ENCODE peak calls at places on chromosome 7, in six cellular contexts. One of them, this sample, is unnamed. For H3K27me3, the result is how much of the 10 kb centered on the place peaks cover.

GRCh38 chr7:50626971-50627370 is 61.8 kb upstream of the DDC start:
- DNase-seq in Peyer's patch: no peak
- DNase-seq in upper lobe of right lung: no peak
- DNase-seq in astrocyte: no peak
- DNase-seq in heart right ventricle: no peak
- DNase-seq in uterus: no peak
- DNase-seq in this sample: no peak

GRCh38 chr7:1331576-1332467 is 99.2 kb downstream of the UNCX start:
- DNase-seq in astrocyte: no peak
- DNase-seq in heart right ventricle: no peak
- DNase-seq in upper lobe of right lung: no peak
- DNase-seq in Peyer's patch: no peak
- DNase-seq in uterus: no peak
- DNase-seq in this sample: no peak

GRCh38 chr7:101537205-101537604 is 91.9 kb downstream of the MYL10 start:
- DNase-seq in heart right ventricle: no peak
- DNase-seq in astrocyte: no peak
- DNase-seq in upper lobe of right lung: no peak
- DNase-seq in uterus: no peak
- DNase-seq in Peyer's patch: no peak
- DNase-seq in this sample: no peak

GRCh38 chr7:67937717-67938191 is 941.1 kb downstream of the TYW1 start:
- DNase-seq in heart right ventricle: no peak
- DNase-seq in uterus: no peak
- DNase-seq in astrocyte: peak
- DNase-seq in upper lobe of right lung: no peak
- DNase-seq in Peyer's patch: no peak
- DNase-seq in this sample: no peak

GRCh38 chr7:22469371-22470143 is 30.4 kb downstream of the STEAP1B start:
- DNase-seq in Peyer's patch: no peak
- DNase-seq in heart right ventricle: no peak
- DNase-seq in upper lobe of right lung: no peak
- DNase-seq in astrocyte: no peak
- DNase-seq in uterus: no peak
- DNase-seq in this sample: no peak

GRCh38 chr7:55109384-55110167 is 90.8 kb downstream of the EGFR start:
- DNase-seq in heart right ventricle: no peak
- DNase-seq in uterus: no peak
- DNase-seq in astrocyte: peak
- DNase-seq in Peyer's patch: no peak
- DNase-seq in upper lobe of right lung: no peak
- DNase-seq in this sample: no peak

GRCh38 chr7:156532016-156532602 is 108.5 kb upstream of the RNF32 start:
- DNase-seq in uterus: no peak
- DNase-seq in heart right ventricle: no peak
- DNase-seq in Peyer's patch: no peak
- DNase-seq in astrocyte: no peak
- DNase-seq in upper lobe of right lung: no peak
- DNase-seq in this sample: no peak

GRCh38 chr7:29552392-29552791 is 11.2 kb upstream of the PRR15 start:
- DNase-seq in heart right ventricle: no peak
- DNase-seq in astrocyte: no peak
- DNase-seq in Peyer's patch: no peak
- DNase-seq in upper lobe of right lung: no peak
- DNase-seq in uterus: no peak
- DNase-seq in this sample: no peak

GRCh38 chr7:157690058-157690832 is 353.4 kb downstream of the DNAJB6 start:
- DNase-seq in heart right ventricle: no peak
- DNase-seq in astrocyte: peak
- DNase-seq in upper lobe of right lung: peak
- DNase-seq in Peyer's patch: no peak
- DNase-seq in uterus: no peak
- DNase-seq in this sample: no peak

GRCh38 chr7:6268023-6268908 is 4.2 kb downstream of the CYTH3 start:
- DNase-seq in Peyer's patch: no peak
- DNase-seq in uterus: no peak
- DNase-seq in upper lobe of right lung: no peak
- DNase-seq in heart right ventricle: no peak
- DNase-seq in astrocyte: no peak
- DNase-seq in this sample: no peak

GRCh38 chr7:13262929-13263530 is 575.6 kb downstream of the ARL4A start:
- DNase-seq in heart right ventricle: no peak
- DNase-seq in astrocyte: peak
- DNase-seq in uterus: no peak
- DNase-seq in upper lobe of right lung: no peak
- DNase-seq in Peyer's patch: no peak
- DNase-seq in this sample: no peak

GRCh38 chr7:140316165-140316661 is 82.1 kb downstream of the SLC37A3 start:
- DNase-seq in uterus: peak
- DNase-seq in upper lobe of right lung: peak
- DNase-seq in heart right ventricle: peak
- DNase-seq in Peyer's patch: no peak
- DNase-seq in astrocyte: peak
- DNase-seq in this sample: peak

GRCh38 chr7:112994666-112995065 is 92.0 kb downstream of the GPR85 start:
- DNase-seq in Peyer's patch: no peak
- DNase-seq in upper lobe of right lung: no peak
- DNase-seq in heart right ventricle: no peak
- DNase-seq in astrocyte: peak
- DNase-seq in uterus: no peak
- DNase-seq in this sample: no peak

GRCh38 chr7:88328787-88329186 is 22.1 kb upstream of the STEAP4 start:
- DNase-seq in uterus: no peak
- DNase-seq in Peyer's patch: no peak
- DNase-seq in upper lobe of right lung: no peak
- DNase-seq in heart right ventricle: no peak
- DNase-seq in astrocyte: no peak
- DNase-seq in this sample: no peak

GRCh38 chr7:158355456-158356065 is 232.1 kb downstream of the PTPRN2 start:
- DNase-seq in uterus: peak
- DNase-seq in heart right ventricle: no peak
- DNase-seq in Peyer's patch: no peak
- DNase-seq in upper lobe of right lung: no peak
- DNase-seq in astrocyte: no peak
- DNase-seq in this sample: no peak

GRCh38 chr7:14720792-14721191 is 181.8 kb downstream of the DGKB start:
- DNase-seq in uterus: peak
- DNase-seq in heart right ventricle: no peak
- DNase-seq in Peyer's patch: no peak
- DNase-seq in astrocyte: no peak
- DNase-seq in upper lobe of right lung: no peak
- DNase-seq in this sample: no peak

DNA sequence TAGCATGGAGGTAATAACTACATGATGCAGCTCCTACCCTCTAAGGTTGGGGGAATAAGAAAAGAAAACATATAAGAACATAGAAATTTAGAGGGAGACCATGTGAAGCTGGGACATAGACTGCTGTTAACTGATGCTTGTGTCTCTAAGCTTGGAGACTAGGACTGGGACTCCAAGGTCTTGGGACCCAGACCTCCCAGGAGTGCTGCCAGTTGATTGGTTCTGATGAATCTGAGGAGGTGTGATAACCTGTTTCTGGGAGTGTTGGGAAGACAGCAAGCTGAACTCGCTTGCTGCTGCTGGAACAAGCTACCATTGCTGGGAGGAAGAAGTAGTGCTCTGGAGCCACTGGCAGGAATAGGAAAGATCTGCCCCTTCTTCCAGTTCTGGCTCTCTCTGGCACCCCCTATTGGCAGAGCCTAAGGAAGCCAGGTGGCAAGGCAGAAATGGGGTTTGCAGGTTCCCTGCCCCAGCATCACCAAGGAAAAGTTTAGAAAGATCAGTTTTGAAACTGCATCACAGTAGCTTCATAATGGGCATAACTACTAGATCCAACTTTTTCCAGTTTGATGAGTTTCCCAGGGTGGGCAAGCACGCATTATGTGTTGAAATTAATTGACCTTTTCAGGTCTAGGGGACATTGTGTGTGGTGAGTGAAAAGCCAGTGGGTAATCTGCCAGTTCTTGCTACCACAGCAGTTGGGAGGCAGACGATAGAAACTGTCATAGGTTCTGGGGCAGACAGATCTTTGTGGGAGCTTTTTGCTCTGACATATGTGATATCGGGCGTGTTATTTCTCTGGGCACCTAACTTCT is 140.7 kb downstream of the SND1 start:
- DNase-seq in Peyer's patch: peak
- DNase-seq in heart right ventricle: no peak
- DNase-seq in upper lobe of right lung: no peak
- DNase-seq in astrocyte: no peak
- DNase-seq in uterus: no peak
- DNase-seq in this sample: no peak
- H3K27ac ChIP-seq in Peyer's patch: no peak
- H3K27ac ChIP-seq in heart right ventricle: no peak
- H3K27ac ChIP-seq in upper lobe of right lung: no peak
- H3K27ac ChIP-seq in astrocyte: no peak
- H3K27ac ChIP-seq in uterus: no peak
- H3K27ac ChIP-seq in this sample: no peak

DNA sequence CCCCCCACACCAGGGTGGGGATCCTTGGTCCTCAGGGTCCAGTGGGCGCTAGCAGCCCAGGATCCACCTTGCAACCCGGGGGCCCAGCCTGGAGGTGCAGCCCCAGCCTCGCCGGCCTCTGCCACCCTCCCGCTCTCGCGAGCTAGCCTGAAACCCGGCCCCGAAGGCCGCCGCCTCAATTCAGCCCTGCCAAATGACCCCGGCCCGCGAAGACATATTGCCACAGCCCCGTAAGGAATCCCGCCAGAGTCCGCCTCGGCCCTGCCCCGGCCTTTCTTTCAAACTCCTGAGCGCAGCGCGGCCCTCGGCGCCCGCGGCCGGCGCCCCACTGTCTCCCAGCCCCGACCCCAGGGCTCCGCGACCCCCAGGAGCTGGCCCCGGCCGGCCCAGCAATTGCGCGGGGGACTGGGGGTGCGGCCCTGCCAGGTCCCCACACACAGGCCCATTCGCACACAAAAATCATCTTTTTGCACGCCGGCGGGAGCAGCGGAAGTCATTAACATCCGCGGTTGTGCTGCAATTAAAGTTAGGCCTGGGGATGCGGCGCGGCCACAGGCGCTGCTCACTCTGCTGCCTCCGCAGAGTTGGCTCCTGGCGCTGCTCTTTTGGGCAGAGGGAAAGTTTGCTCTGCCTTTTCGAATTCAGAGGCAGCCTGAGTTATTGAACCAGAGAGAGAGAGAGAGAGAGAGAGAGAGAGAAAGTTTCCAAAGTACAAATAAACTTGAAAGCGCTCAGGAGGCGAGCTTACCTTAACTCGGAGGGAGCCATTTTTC is 4.0 kb downstream of the HOXA5 start:
- DNase-seq in astrocyte: no peak
- DNase-seq in Peyer's patch: peak
- DNase-seq in upper lobe of right lung: peak
- DNase-seq in uterus: no peak
- DNase-seq in heart right ventricle: no peak
- DNase-seq in this sample: no peak
- H3K4me3 ChIP-seq in astrocyte: no peak
- H3K4me3 ChIP-seq in Peyer's patch: no peak
- H3K4me3 ChIP-seq in upper lobe of right lung: peak
- H3K4me3 ChIP-seq in uterus: no peak
- H3K4me3 ChIP-seq in heart right ventricle: no peak
- H3K4me3 ChIP-seq in this sample: no peak

DNA sequence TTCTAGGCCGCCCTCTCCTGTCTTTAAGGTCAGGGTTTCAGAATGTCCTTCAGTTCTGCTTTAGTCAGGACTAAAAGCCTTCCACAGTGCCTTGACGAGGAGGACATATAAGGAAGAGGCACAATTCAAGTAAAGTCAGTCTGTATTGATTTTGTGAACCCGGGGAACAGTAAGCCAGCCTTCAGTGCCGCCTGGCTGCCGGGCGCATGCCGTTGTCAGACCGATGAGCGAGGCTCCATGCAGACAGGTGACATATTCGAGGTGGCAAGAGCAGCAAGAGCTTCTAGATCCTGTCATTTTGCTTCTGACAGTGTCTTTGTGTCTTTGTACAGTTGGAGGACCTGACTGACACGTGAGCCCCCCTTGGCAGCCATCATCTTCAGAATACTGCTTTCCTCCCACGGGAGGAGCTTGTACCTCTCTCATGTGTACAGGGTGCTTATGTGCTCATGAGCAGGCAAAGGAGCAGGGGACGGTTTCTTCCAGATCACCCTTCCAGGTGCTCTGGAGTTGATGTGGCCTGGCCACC is 387.5 kb upstream of the GALNT17 start:
- DNase-seq in uterus: no peak
- DNase-seq in heart right ventricle: no peak
- DNase-seq in astrocyte: no peak
- DNase-seq in upper lobe of right lung: no peak
- DNase-seq in Peyer's patch: no peak
- DNase-seq in this sample: no peak
- H3K27me3 ChIP-seq in uterus: under half
- H3K27me3 ChIP-seq in heart right ventricle: under half
- H3K27me3 ChIP-seq in astrocyte: under half
- H3K27me3 ChIP-seq in upper lobe of right lung: under half
- H3K27me3 ChIP-seq in Peyer's patch: under half
- H3K27me3 ChIP-seq in this sample: under half

DNA sequence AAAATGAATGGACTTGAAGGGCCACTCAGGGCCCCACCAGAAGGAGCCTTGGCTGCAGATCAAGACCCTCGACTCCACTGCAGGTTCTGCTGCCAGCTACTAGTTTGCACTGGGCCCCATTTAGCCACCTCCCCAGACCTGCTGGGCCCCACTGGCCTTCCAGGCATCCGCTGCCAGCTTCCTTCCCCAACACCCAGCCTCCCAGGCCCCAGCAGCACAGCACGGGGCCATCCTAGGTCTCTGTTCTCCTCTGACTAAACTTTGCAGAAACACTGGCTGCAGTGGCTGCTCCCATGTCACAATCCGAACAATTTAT is 277.4 kb upstream of the KLF14 start:
- DNase-seq in Peyer's patch: no peak
- DNase-seq in uterus: no peak
- DNase-seq in heart right ventricle: peak
- DNase-seq in astrocyte: no peak
- DNase-seq in upper lobe of right lung: peak
- DNase-seq in this sample: peak
- H3K27ac ChIP-seq in Peyer's patch: peak
- H3K27ac ChIP-seq in uterus: peak
- H3K27ac ChIP-seq in heart right ventricle: no peak
- H3K27ac ChIP-seq in astrocyte: no peak
- H3K27ac ChIP-seq in upper lobe of right lung: peak
- H3K27ac ChIP-seq in this sample: peak

GRCh38 chr7:80432166-80432565 is 79.7 kb downstream of the GNAT3 start:
- DNase-seq in astrocyte: no peak
- DNase-seq in uterus: no peak
- DNase-seq in upper lobe of right lung: no peak
- DNase-seq in heart right ventricle: no peak
- DNase-seq in Peyer's patch: no peak
- DNase-seq in this sample: no peak
- H3K4me3 ChIP-seq in astrocyte: no peak
- H3K4me3 ChIP-seq in uterus: no peak
- H3K4me3 ChIP-seq in upper lobe of right lung: no peak
- H3K4me3 ChIP-seq in heart right ventricle: no peak
- H3K4me3 ChIP-seq in Peyer's patch: no peak
- H3K4me3 ChIP-seq in this sample: no peak

GRCh38 chr7:131897790-131898165 is 341.4 kb upstream of the PODXL start:
- DNase-seq in Peyer's patch: no peak
- DNase-seq in astrocyte: no peak
- DNase-seq in upper lobe of right lung: no peak
- DNase-seq in heart right ventricle: no peak
- DNase-seq in uterus: no peak
- DNase-seq in this sample: no peak
- H3K27me3 ChIP-seq in Peyer's patch: under half
- H3K27me3 ChIP-seq in astrocyte: under half
- H3K27me3 ChIP-seq in upper lobe of right lung: under half
- H3K27me3 ChIP-seq in heart right ventricle: under half
- H3K27me3 ChIP-seq in uterus: under half
- H3K27me3 ChIP-seq in this sample: under half